ENCODE peak calls at places on chromosome X, in ten cellular contexts. Y is GM12878, P is K562, B is mammary epithelial cell, A is neuronal stem cell, H is PC-3, E is H9, R is DND-41, V is GM23248, M is mesenchymal stem cell. G is an unnamed sample.

GRCh38 chrX:127877358-127877757 is 174.8 kb downstream of the ACTRT1 start:
- DNase-seq in Y (no peak), P (no peak), B (no peak), A (no peak), H (no peak), E (no peak), R (no peak), V (no peak), M (no peak), G (no peak)

GRCh38 chrX:121579016-121579760 is 531.8 kb downstream of the GLUD2 start:
- DNase-seq in Y (peak), P (no peak), B (peak), A (no peak), H (peak), E (no peak), R (peak), V (peak), M (no peak), G (no peak)

GRCh38 chrX:10126044-10126443 is 30.7 kb upstream of the CLCN4 start:
- DNase-seq in Y (no peak), P (no peak), B (no peak), A (no peak), H (no peak), E (no peak), R (no peak), V (no peak), M (no peak), G (no peak)

GRCh38 chrX:70262952-70263567 is 3.1 kb upstream of the P2RY4 start:
- DNase-seq in Y (no peak), P (peak), B (peak), A (peak), H (peak), E (peak), R (peak), V (peak), M (peak), G (peak)

GRCh38 chrX:115058276-115058675 is 40.9 kb upstream of the IL13RA2 start:
- DNase-seq in Y (no peak), P (no peak), B (peak), A (no peak), H (peak), E (no peak), R (no peak), V (peak), M (peak), G (no peak)

GRCh38 chrX:119236599-119237525 is 777 bp downstream of the PGRMC1 start:
- DNase-seq in Y (no peak), P (peak), B (peak), A (no peak), H (peak), E (no peak), R (peak), V (peak), M (peak), G (no peak)

GRCh38 chrX:149647505-149647904 is 15.9 kb upstream of the TMEM185A start:
- DNase-seq in Y (no peak), P (no peak), B (no peak), A (no peak), H (no peak), E (no peak), R (no peak), V (no peak), M (no peak), G (no peak)

GRCh38 chrX:9646471-9647038 is 119.1 kb downstream of the GPR143 start:
- DNase-seq in Y (no peak), P (no peak), B (no peak), A (no peak), H (no peak), E (no peak), R (no peak), V (no peak), M (peak), G (no peak)

GRCh38 chrX:44875185-44875489 is 2.1 kb downstream of the KDM6A start:
- DNase-seq in Y (no peak), P (no peak), B (no peak), A (no peak), H (no peak), E (no peak), R (no peak), V (peak), M (no peak), G (no peak)

GRCh38 chrX:10833299-10834169 is 213.1 kb upstream of the MID1 start:
- DNase-seq in Y (no peak), P (no peak), B (peak), A (peak), H (peak), E (peak), R (no peak), V (peak), M (peak), G (no peak)

GRCh38 chrX:16870095-16870860 is at the start of gene RBBP7:
- DNase-seq in Y (peak), P (peak), B (peak), A (peak), H (peak), E (peak), R (peak), V (peak), M (peak), G (peak)

GRCh38 chrX:125532411-125533089 is 212.9 kb downstream of the TEX13C start:
- DNase-seq in Y (no peak), P (no peak), B (no peak), A (no peak), H (no peak), E (no peak), R (no peak), V (no peak), M (no peak), G (no peak)

GRCh38 chrX:132270699-132271098 is 51.5 kb upstream of the RAP2C start:
- DNase-seq in Y (no peak), P (no peak), B (peak), A (no peak), H (peak), E (no peak), R (no peak), V (peak), M (peak), G (no peak)

GRCh38 chrX:21955398-21956189 is 15.1 kb downstream of the SMS start:
- DNase-seq in Y (no peak), P (no peak), B (no peak), A (no peak), H (no peak), E (no peak), R (no peak), V (peak), M (no peak), G (no peak)

GRCh38 chrX:101383679-101384078 is 2.3 kb downstream of the BTK start:
- DNase-seq in Y (peak), P (no peak), B (no peak), A (no peak), H (no peak), E (no peak), R (no peak), V (no peak), M (no peak), G (no peak)

GRCh38 chrX:70168238-70169188 is 8.8 kb upstream of the DGAT2L6 start:
- DNase-seq in Y (no peak), P (peak), B (peak), A (no peak), H (peak), E (peak), R (no peak), V (peak), M (peak), G (peak)

GRCh38 chrX:10173331-10173900 is 16.6 kb downstream of the CLCN4 start:
- DNase-seq in Y (no peak), P (peak), B (peak), A (peak), H (no peak), E (peak), R (no peak), V (peak), M (peak), G (peak)

GRCh38 chrX:119695535-119696050 is 2.6 kb upstream of the SEPTIN6 start:
- DNase-seq in Y (no peak), P (no peak), B (no peak), A (no peak), H (no peak), E (no peak), R (no peak), V (no peak), M (no peak), G (no peak)

GRCh38 chrX:68721546-68721945 is 74.1 kb downstream of the STARD8 start:
- DNase-seq in Y (no peak), P (no peak), B (no peak), A (no peak), H (no peak), E (no peak), R (no peak), V (no peak), M (no peak), G (no peak)

GRCh38 chrX:23822397-23822796 is 39.4 kb downstream of the SAT1 start:
- DNase-seq in Y (no peak), P (no peak), B (no peak), A (no peak), H (peak), E (no peak), R (no peak), V (peak), M (peak), G (no peak)

GRCh38 chrX:154751121-154751668 is 318 bp upstream of the GAB3 start:
- DNase-seq in Y (no peak), P (peak), B (no peak), A (no peak), H (no peak), E (no peak), R (peak), V (no peak), M (no peak), G (no peak)

GRCh38 chrX:54288277-54288676 is 69.6 kb downstream of the WNK3 start:
- DNase-seq in Y (no peak), P (no peak), B (no peak), A (no peak), H (no peak), E (no peak), R (no peak), V (peak), M (peak), G (no peak)

GRCh38 chrX:12949927-12950656 is 24.8 kb upstream of the TMSB4X start:
- DNase-seq in Y (peak), P (peak), B (peak), A (no peak), H (no peak), E (no peak), R (peak), V (peak), M (peak), G (no peak)

DNA sequence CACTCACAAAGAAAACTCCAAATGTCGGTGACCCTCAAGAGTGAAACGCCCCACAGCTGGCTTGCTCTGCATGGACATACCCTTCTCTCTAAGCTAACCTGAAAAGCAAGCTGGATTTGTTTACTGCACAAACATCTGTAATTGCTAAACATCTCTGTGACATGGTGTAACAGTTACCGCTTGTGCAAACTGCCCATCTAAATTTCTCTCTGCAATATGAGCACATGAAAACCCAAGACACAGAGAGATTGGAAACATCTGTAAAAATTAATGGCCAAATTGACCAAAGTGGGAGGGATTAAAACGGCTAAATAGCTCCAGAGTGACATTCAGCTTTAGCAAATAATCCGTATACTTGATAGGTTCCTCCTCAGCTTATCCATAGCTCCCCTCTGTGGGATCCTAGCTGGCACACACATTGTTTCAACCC is 155.0 kb upstream of the MAP3K15 start:
- DNase-seq in Y (no peak), P (no peak), B (no peak), A (no peak), H (peak), E (no peak), R (no peak), V (peak), M (peak), G (no peak)
- H3K9ac ChIP-seq in Y (no peak), P (no peak), B (peak), A (no peak), H (peak), E (no peak), R (no peak), V (peak), M (peak), G (no peak)

GRCh38 chrX:129577877-129578276 is 37.8 kb downstream of the OCRL start:
- DNase-seq in Y (no peak), P (no peak), B (no peak), A (no peak), H (no peak), E (no peak), R (no peak), V (no peak), M (peak), G (no peak)
- H3K9ac ChIP-seq in Y (no peak), P (peak), B (no peak), A (no peak), H (no peak), E (no peak), R (no peak), V (peak), M (peak), G (no peak)

GRCh38 chrX:40100141-40100536 is 2.4 kb upstream of the BCOR start:
- DNase-seq in Y (no peak), P (no peak), B (peak), A (no peak), H (peak), E (no peak), R (no peak), V (no peak), M (peak), G (no peak)
- H3K9ac ChIP-seq in Y (no peak), P (peak), B (no peak), A (no peak), H (peak), E (no peak), R (peak), V (no peak), M (no peak), G (peak)

DNA sequence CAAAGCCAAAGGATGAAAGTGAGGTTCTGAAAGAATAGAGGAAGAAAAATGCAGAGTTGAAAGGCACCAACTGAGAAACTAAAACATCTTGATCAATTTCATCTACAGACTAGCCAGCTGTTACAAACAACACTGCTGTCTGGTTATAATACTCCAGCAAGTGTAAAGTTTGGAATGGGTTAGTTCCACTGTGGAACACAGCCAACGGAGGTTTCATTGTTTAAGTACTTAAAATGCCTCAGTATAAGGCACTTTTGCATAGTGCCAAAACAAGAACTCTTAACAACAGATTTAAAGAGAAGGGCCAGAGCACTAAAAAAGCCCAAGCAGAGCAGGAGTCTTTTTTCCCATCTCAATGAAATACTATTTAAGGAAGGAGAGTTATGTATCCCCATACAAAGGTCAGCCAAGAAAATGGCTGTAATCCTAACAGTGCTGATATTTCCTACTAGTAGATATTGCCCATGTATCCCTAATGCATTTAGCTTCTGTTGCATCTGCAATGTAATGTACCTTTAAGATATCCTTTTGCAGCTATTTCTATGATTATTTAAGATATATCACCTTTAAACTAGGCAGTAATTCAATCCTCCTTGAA is 16.5 kb downstream of the ACSL4 start:
- DNase-seq in Y (no peak), P (no peak), B (no peak), A (no peak), H (no peak), E (no peak), R (no peak), V (peak), M (no peak), G (no peak)
- H3K9ac ChIP-seq in Y (no peak), P (no peak), B (no peak), A (no peak), H (no peak), E (no peak), R (no peak), V (no peak), M (peak), G (no peak)

GRCh38 chrX:39813631-39814246 is 284.0 kb downstream of the BCOR start:
- DNase-seq in Y (no peak), P (no peak), B (peak), A (no peak), H (peak), E (no peak), R (no peak), V (peak), M (peak), G (no peak)
- H3K9ac ChIP-seq in Y (no peak), P (no peak), B (no peak), A (peak), H (no peak), E (no peak), R (no peak), V (peak), M (peak), G (no peak)

DNA sequence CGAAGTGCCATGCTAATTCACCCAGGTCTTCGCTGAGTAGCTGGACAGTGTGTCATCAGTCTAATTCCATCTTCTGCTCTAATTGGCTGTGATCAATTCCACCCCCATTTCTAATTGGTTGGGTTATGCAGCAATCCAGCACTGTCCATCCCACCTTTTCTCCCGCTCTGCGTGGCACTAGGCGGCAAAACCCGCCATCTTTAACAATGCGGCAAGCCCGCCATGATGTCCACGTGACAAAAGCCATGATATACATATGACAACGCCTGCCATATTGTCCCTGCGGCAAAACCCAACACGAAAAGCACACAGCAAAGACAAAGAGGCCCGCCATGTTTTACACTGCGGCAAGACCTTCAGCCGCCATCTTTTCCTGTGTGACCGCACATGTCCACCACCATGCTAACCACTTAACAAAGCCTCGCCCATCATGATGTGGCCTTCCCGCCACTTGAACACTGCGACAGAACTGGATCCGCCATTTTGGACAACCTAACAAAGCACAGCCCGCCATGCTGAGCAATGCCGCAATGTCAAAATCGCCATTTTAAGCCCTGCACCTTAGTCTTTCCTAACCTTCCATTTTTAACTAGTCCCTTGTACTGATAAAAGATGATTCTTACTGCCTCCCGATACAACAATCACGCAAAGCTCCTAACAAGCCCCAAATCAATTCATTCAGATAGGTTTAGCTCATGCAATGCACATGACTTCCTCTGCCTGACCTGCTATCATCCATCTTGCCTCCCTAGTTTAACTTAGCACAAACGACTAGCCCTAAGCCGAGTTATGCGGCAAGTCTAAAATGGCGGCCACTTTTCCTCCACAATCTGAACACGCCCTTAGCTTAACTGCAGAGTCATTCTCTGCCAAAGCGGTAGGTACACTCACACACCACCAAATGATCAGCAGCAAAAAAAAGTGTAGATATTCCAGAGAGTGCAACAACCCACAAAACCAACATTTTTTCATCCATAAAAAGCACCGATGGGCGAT is 288.3 kb downstream of the CHIC1 start:
- DNase-seq in Y (peak), P (peak), B (peak), A (no peak), H (no peak), E (no peak), R (no peak), V (no peak), M (no peak), G (no peak)
- H3K9ac ChIP-seq in Y (peak), P (peak), B (peak), A (no peak), H (no peak), E (no peak), R (no peak), V (no peak), M (peak), G (no peak)

GRCh38 chrX:67342138-67342537 is 201.7 kb upstream of the AR start:
- DNase-seq in Y (no peak), P (no peak), B (no peak), A (no peak), H (no peak), E (no peak), R (no peak), V (no peak), M (no peak), G (no peak)

GRCh38 chrX:67351411-67351810 is 192.4 kb upstream of the AR start:
- DNase-seq in Y (no peak), P (no peak), B (no peak), A (no peak), H (no peak), E (no peak), R (no peak), V (no peak), M (no peak), G (no peak)

GRCh38 chrX:67346225-67346624 is 197.6 kb upstream of the AR start:
- DNase-seq in Y (no peak), P (no peak), B (no peak), A (no peak), H (no peak), E (no peak), R (no peak), V (no peak), M (no peak), G (no peak)

GRCh38 chrX:67347145-67347544 is 196.7 kb upstream of the AR start:
- DNase-seq in Y (no peak), P (no peak), B (no peak), A (no peak), H (no peak), E (no peak), R (no peak), V (peak), M (no peak), G (no peak)

DNA sequence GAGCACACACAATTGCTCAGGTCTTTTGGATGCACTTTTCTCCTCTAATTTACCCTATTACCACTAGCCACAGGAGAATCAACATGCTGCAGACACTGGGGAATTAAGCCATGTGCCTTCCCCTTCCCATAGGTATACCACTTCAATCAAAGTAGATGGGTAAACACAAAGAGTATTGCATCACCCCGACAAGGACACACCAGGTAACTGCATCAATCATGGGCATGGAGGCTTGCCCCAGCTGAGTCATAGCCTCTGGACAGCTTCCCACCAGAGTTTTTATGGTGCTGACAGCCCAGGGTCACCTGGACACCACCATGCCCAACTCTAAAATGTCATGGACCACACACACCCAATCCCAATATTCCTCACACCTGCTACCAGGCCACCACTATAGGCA is 197.2 kb upstream of the AR start:
- DNase-seq in Y (no peak), P (no peak), B (no peak), A (no peak), H (no peak), E (no peak), R (no peak), V (no peak), M (no peak), G (no peak)
- H3K9ac ChIP-seq in Y (no peak), P (no peak), B (no peak), A (no peak), H (no peak), E (no peak), R (no peak), V (no peak), M (no peak), G (no peak)

GRCh38 chrX:65635371-65635770 is 32.1 kb upstream of the MSN start:
- DNase-seq in Y (no peak), P (no peak), B (no peak), A (no peak), H (no peak), E (no peak), R (no peak), V (peak), M (no peak), G (no peak)
- H3K9ac ChIP-seq in Y (no peak), P (no peak), B (no peak), A (no peak), H (no peak), E (no peak), R (no peak), V (peak), M (peak), G (no peak)